ENCODE peak calls at places on chromosomes 1 and 21, in five cellular contexts. L, R, E, H and F are unnamed samples.

GRCh38 chr1:41663671-41664400 is 179.4 kb upstream of the EDN2 start:
- DNase-seq in H (no peak), E (no peak), L (no peak), R (no peak), F (no peak)

GRCh38 chr1:203043830-203044545 is 17.7 kb downstream of the PPFIA4 start:
- DNase-seq in H (no peak), L (no peak), E (no peak), R (no peak), F (no peak)

GRCh38 chr1:10830961-10831669 is 34.7 kb upstream of the CASZ1 start:
- DNase-seq in L (peak), R (peak), H (no peak), E (peak), F (no peak)

GRCh38 chr21:34912022-34912933 is 136.8 kb downstream of the RUNX1 start:
- DNase-seq in E (peak), L (no peak), R (no peak), H (no peak), F (no peak)

GRCh38 chr1:115168026-115168425 is 78.7 kb upstream of the TSPAN2 start:
- DNase-seq in E (no peak), R (no peak), H (no peak), L (peak), F (no peak)

GRCh38 chr1:47963568-47963973 is 33.6 kb downstream of the TRABD2B start:
- DNase-seq in R (no peak), E (no peak), H (peak), L (no peak), F (no peak)

GRCh38 chr1:170175477-170175876 is 29.7 kb downstream of the NTMT2 start:
- DNase-seq in E (no peak), H (no peak), R (no peak), L (no peak), F (no peak)

GRCh38 chr1:244918422-244919319 is 54.3 kb upstream of the HNRNPU start:
- DNase-seq in L (peak), H (peak), E (peak), R (peak), F (no peak)

GRCh38 chr1:43506233-43506632 is 24.4 kb upstream of the PTPRF start:
- DNase-seq in H (no peak), L (peak), E (no peak), R (no peak), F (no peak)

GRCh38 chr1:214551052-214551435 is 358 bp downstream of the PTPN14 start:
- DNase-seq in L (no peak), R (peak), E (no peak), H (peak), F (no peak)

GRCh38 chr21:33036430-33037162 is 10.9 kb downstream of the OLIG2 start:
- DNase-seq in H (no peak), E (peak), R (no peak), L (no peak), F (no peak)

GRCh38 chr21:37220433-37220980 is 46.6 kb downstream of the VPS26C start:
- DNase-seq in L (peak), H (peak), R (peak), E (peak), F (peak)

GRCh38 chr21:43762303-43763128 is 13.6 kb downstream of the CSTB start:
- DNase-seq in H (no peak), R (no peak), E (no peak), L (peak), F (no peak)

GRCh38 chr1:171742577-171742922 is 685 bp upstream of the VAMP4 start:
- DNase-seq in R (peak), E (peak), L (peak), H (peak), F (no peak)

GRCh38 chr1:156656779-156657160 is 14.9 kb downstream of the BCAN start:
- DNase-seq in L (no peak), R (no peak), H (no peak), E (no peak), F (no peak)

GRCh38 chr1:12191242-12192032 is 24.6 kb downstream of the TNFRSF1B start:
- DNase-seq in L (no peak), R (no peak), H (no peak), E (no peak), F (no peak)

GRCh38 chr1:240149488-240150094 is 57.9 kb downstream of the FMN2 start:
- DNase-seq in H (no peak), R (peak), L (peak), E (peak), F (peak)

GRCh38 chr1:203473781-203474305 is 1.8 kb upstream of the PRELP start:
- DNase-seq in R (no peak), L (no peak), H (no peak), E (no peak), F (no peak)

GRCh38 chr21:37762606-37763005 is 153.7 kb downstream of the KCNJ6 start:
- DNase-seq in E (peak), L (no peak), H (no peak), R (no peak), F (no peak)

GRCh38 chr1:14970115-14970798 is 183.3 kb upstream of the TMEM51 start:
- DNase-seq in L (peak), H (peak), E (peak), R (peak), F (no peak)

GRCh38 chr1:15465674-15466073 is 9.1 kb downstream of the CELA2A start:
- DNase-seq in E (no peak), R (no peak), L (no peak), H (no peak), F (no peak)

GRCh38 chr1:197320991-197321531 is 53.0 kb downstream of the CRB1 start:
- DNase-seq in R (peak), H (peak), L (peak), E (peak), F (peak)

GRCh38 chr1:40844079-40844478 is 18.1 kb downstream of the CITED4 start:
- DNase-seq in R (no peak), H (no peak), L (no peak), E (no peak), F (no peak)

GRCh38 chr1:101261629-101262028 is 24.8 kb downstream of the S1PR1 start:
- DNase-seq in R (no peak), H (no peak), L (no peak), E (no peak), F (no peak)

GRCh38 chr1:26161408-26162219 is 2.7 kb downstream of the FAM110D start:
- DNase-seq in E (peak), L (peak), R (peak), H (peak), F (no peak)

GRCh38 chr1:156911587-156912298 is 8.7 kb upstream of the LRRC71 start:
- DNase-seq in H (no peak), R (no peak), E (no peak), L (no peak), F (no peak)

GRCh38 chr1:234326493-234327366 is 46.5 kb upstream of the COA6 start:
- DNase-seq in H (peak), E (peak), L (peak), R (peak), F (peak)

GRCh38 chr1:154398141-154398540 is 7.0 kb upstream of the IL6R start:
- DNase-seq in H (no peak), L (no peak), R (no peak), E (no peak), F (no peak)

GRCh38 chr1:17236779-17237601 is 11.9 kb upstream of the PADI3 start:
- DNase-seq in L (peak), R (peak), E (peak), H (peak), F (peak)

GRCh38 chr1:86068841-86069756 is 87.5 kb downstream of the COL24A1 start:
- DNase-seq in L (peak), H (no peak), E (peak), R (no peak), F (peak)

GRCh38 chr1:32892368-32893197 is 6.3 kb downstream of the HPCA start:
- DNase-seq in E (no peak), R (peak), H (peak), L (no peak), F (no peak)

GRCh38 chr1:223224465-223224864 is 81.4 kb upstream of the TLR5 start:
- DNase-seq in E (no peak), R (no peak), L (no peak), H (no peak), F (no peak)

GRCh38 chr1:243970077-243970476 is 81.0 kb upstream of the ZBTB18 start:
- DNase-seq in R (no peak), H (no peak), L (no peak), E (no peak), F (no peak)

GRCh38 chr21:20443558-20444155 is 554.6 kb upstream of the NCAM2 start:
- DNase-seq in E (no peak), L (no peak), H (no peak), R (no peak), F (no peak)
- TF ChIP-seq CTCF in E (no peak), L (no peak), H (no peak), R (no peak), F (no peak)

GRCh38 chr1:229579101-229579651 is 20.7 kb upstream of the ABCB10 start:
- DNase-seq in H (peak), E (peak), L (peak), R (no peak), F (no peak)
- H3K4me3 ChIP-seq in H (no peak), E (no peak), L (no peak), R (no peak), F (no peak)

GRCh38 chr1:61852693-61853060 is 110.4 kb downstream of the PATJ start:
- DNase-seq in L (no peak), H (no peak), R (no peak), E (no peak), F (no peak)
- TF ChIP-seq CTCF in L (no peak), H (no peak), R (no peak), E (no peak), F (no peak)

GRCh38 chr21:16322423-16322822 is 592.6 kb downstream of the USP25 start:
- DNase-seq in L (no peak), R (no peak), H (no peak), E (no peak), F (no peak)
- H3K4me3 ChIP-seq in L (no peak), R (no peak), H (no peak), E (no peak), F (no peak)

GRCh38 chr1:5854754-5855153 is 137.5 kb downstream of the NPHP4 start:
- DNase-seq in H (no peak), L (no peak), R (no peak), E (no peak), F (no peak)

GRCh38 chr1:5857011-5857410 is 135.2 kb downstream of the NPHP4 start:
- DNase-seq in R (no peak), H (no peak), E (no peak), L (no peak), F (no peak)

GRCh38 chr1:5856246-5856815 is 135.9 kb downstream of the NPHP4 start:
- DNase-seq in L (no peak), R (no peak), H (no peak), E (no peak), F (no peak)

GRCh38 chr1:5857508-5858090 is 134.6 kb downstream of the NPHP4 start:
- DNase-seq in R (no peak), E (no peak), H (no peak), L (no peak), F (no peak)

GRCh38 chr1:5855196-5855897 is 136.9 kb downstream of the NPHP4 start:
- DNase-seq in H (no peak), L (no peak), R (no peak), E (no peak), F (no peak)
- TF ChIP-seq CTCF in H (no peak), L (no peak), R (no peak), E (no peak), F (no peak)

GRCh38 chr1:185046639-185047038 is 1.3 kb downstream of the RNF2 start:
- DNase-seq in L (no peak), R (no peak), H (no peak), E (no peak), F (no peak)
- H3K4me3 ChIP-seq in L (peak), R (peak), H (peak), E (peak), F (peak)

GRCh38 chr21:46148106-46148505 is 7.3 kb downstream of the FTCD start:
- DNase-seq in H (no peak), E (no peak), R (no peak), L (no peak), F (no peak)

GRCh38 chr21:46149205-46149901 is 6.0 kb downstream of the FTCD start:
- DNase-seq in R (no peak), H (no peak), E (no peak), L (no peak), F (no peak)

GRCh38 chr21:46151261-46151988 is 4.0 kb downstream of the FTCD start:
- DNase-seq in E (no peak), R (no peak), L (no peak), H (peak), F (no peak)

GRCh38 chr21:46150491-46151121 is 4.8 kb downstream of the FTCD start:
- DNase-seq in R (no peak), H (peak), L (no peak), E (no peak), F (no peak)

DNA sequence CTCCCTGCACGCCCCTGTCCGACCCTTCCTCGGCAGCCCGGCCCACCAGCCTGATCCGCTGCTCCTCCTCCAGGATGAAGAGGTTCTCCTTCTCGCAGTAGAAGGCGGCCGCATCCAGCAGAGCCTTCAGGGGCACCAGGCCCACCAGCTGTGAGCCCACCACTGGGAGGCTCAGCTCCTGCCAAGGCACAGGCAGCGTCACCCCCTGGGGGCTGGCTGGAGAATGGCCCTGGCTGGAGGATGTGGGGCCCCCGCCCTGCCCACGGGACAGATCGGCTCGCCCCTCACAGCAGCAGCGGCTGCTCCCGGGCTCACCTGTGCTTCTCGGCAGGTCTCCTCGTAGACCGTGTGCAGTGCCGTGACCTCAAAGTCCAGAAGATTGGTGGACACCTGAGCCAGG is 5.3 kb downstream of the FTCD start:
- DNase-seq in E (no peak), R (no peak), L (no peak), H (peak), F (no peak)
- TF ChIP-seq CTCF in E (no peak), R (no peak), L (no peak), H (no peak), F (no peak)

GRCh38 chr1:232477728-232478127 is 152.2 kb downstream of the SIPA1L2 start:
- DNase-seq in E (peak), R (no peak), H (no peak), L (peak), F (peak)
- H3K4me3 ChIP-seq in E (no peak), R (no peak), H (no peak), L (no peak), F (no peak)